ENCODE peak calls at places on chromosomes 2 and 18, in five cellular contexts. One of them, this sample, is unnamed.

GRCh38 chr2:95052301-95052700 is 26.8 kb downstream of the MAL start:
- DNase-seq in Peyer's patch: peak
- DNase-seq in CD8-positive, alpha-beta T cell: no peak
- DNase-seq in RWPE2: no peak
- DNase-seq in EL: no peak
- DNase-seq in this sample: no peak

GRCh38 chr2:181106229-181106628 is 125.8 kb downstream of the UBE2E3 start:
- DNase-seq in EL: peak
- DNase-seq in CD8-positive, alpha-beta T cell: no peak
- DNase-seq in Peyer's patch: no peak
- DNase-seq in RWPE2: no peak
- DNase-seq in this sample: no peak

GRCh38 chr2:181483221-181483620 is 26.0 kb downstream of the ITGA4 start:
- DNase-seq in Peyer's patch: no peak
- DNase-seq in EL: no peak
- DNase-seq in RWPE2: no peak
- DNase-seq in CD8-positive, alpha-beta T cell: no peak
- DNase-seq in this sample: no peak

GRCh38 chr2:176680916-176681315 is 411.7 kb downstream of the MTX2 start:
- DNase-seq in RWPE2: no peak
- DNase-seq in EL: peak
- DNase-seq in Peyer's patch: no peak
- DNase-seq in CD8-positive, alpha-beta T cell: no peak
- DNase-seq in this sample: no peak

GRCh38 chr2:20465716-20466391 is 19.0 kb downstream of the RHOB start:
- DNase-seq in EL: no peak
- DNase-seq in CD8-positive, alpha-beta T cell: no peak
- DNase-seq in RWPE2: peak
- DNase-seq in Peyer's patch: no peak
- DNase-seq in this sample: no peak

GRCh38 chr2:38336619-38337018 is 40.5 kb downstream of the ATL2 start:
- DNase-seq in CD8-positive, alpha-beta T cell: no peak
- DNase-seq in RWPE2: no peak
- DNase-seq in Peyer's patch: no peak
- DNase-seq in EL: no peak
- DNase-seq in this sample: no peak

GRCh38 chr2:61018798-61019197 is 743 bp upstream of the PUS10 start:
- DNase-seq in EL: no peak
- DNase-seq in Peyer's patch: no peak
- DNase-seq in CD8-positive, alpha-beta T cell: no peak
- DNase-seq in RWPE2: no peak
- DNase-seq in this sample: no peak

GRCh38 chr2:8480936-8481335 is 200.9 kb upstream of the ID2 start:
- DNase-seq in Peyer's patch: no peak
- DNase-seq in EL: no peak
- DNase-seq in RWPE2: no peak
- DNase-seq in CD8-positive, alpha-beta T cell: no peak
- DNase-seq in this sample: no peak

GRCh38 chr2:122748552-122749011 is 993.1 kb downstream of the TSN start:
- DNase-seq in CD8-positive, alpha-beta T cell: no peak
- DNase-seq in Peyer's patch: no peak
- DNase-seq in EL: peak
- DNase-seq in RWPE2: no peak
- DNase-seq in this sample: no peak

GRCh38 chr18:48675912-48676311 is 137.1 kb downstream of the CTIF start:
- DNase-seq in RWPE2: peak
- DNase-seq in Peyer's patch: peak
- DNase-seq in EL: no peak
- DNase-seq in CD8-positive, alpha-beta T cell: no peak
- DNase-seq in this sample: no peak

GRCh38 chr18:31225668-31226067 is 63.0 kb upstream of the DSC1 start:
- DNase-seq in CD8-positive, alpha-beta T cell: no peak
- DNase-seq in EL: no peak
- DNase-seq in Peyer's patch: no peak
- DNase-seq in RWPE2: no peak
- DNase-seq in this sample: no peak

GRCh38 chr2:177348090-177348489 is 44.5 kb upstream of the AGPS start:
- DNase-seq in EL: no peak
- DNase-seq in RWPE2: no peak
- DNase-seq in CD8-positive, alpha-beta T cell: no peak
- DNase-seq in Peyer's patch: no peak
- DNase-seq in this sample: no peak

GRCh38 chr2:60411295-60411694 is 142.2 kb downstream of the BCL11A start:
- DNase-seq in EL: no peak
- DNase-seq in CD8-positive, alpha-beta T cell: no peak
- DNase-seq in Peyer's patch: no peak
- DNase-seq in RWPE2: no peak
- DNase-seq in this sample: no peak

GRCh38 chr2:156576005-156576404 is 139.8 kb downstream of the GPD2 start:
- DNase-seq in EL: no peak
- DNase-seq in RWPE2: no peak
- DNase-seq in CD8-positive, alpha-beta T cell: no peak
- DNase-seq in Peyer's patch: no peak
- DNase-seq in this sample: no peak

GRCh38 chr2:226837787-226838603 is 2.1 kb downstream of the RHBDD1 start:
- DNase-seq in EL: no peak
- DNase-seq in Peyer's patch: no peak
- DNase-seq in CD8-positive, alpha-beta T cell: no peak
- DNase-seq in RWPE2: no peak
- DNase-seq in this sample: no peak

GRCh38 chr2:240167588-240167880 is 27.1 kb upstream of the OTOS start:
- DNase-seq in EL: no peak
- DNase-seq in RWPE2: peak
- DNase-seq in Peyer's patch: no peak
- DNase-seq in CD8-positive, alpha-beta T cell: no peak
- DNase-seq in this sample: no peak

GRCh38 chr2:40412456-40412855 is 39.4 kb downstream of the SLC8A1 start:
- DNase-seq in Peyer's patch: no peak
- DNase-seq in CD8-positive, alpha-beta T cell: no peak
- DNase-seq in EL: peak
- DNase-seq in RWPE2: no peak
- DNase-seq in this sample: no peak

GRCh38 chr2:30306522-30306921 is 75.2 kb downstream of the LBH start:
- DNase-seq in CD8-positive, alpha-beta T cell: no peak
- DNase-seq in EL: no peak
- DNase-seq in RWPE2: no peak
- DNase-seq in Peyer's patch: no peak
- DNase-seq in this sample: no peak

GRCh38 chr2:89763581-89764485 is 1072.4 kb downstream of the RPIA start:
- DNase-seq in Peyer's patch: peak
- DNase-seq in EL: no peak
- DNase-seq in RWPE2: peak
- DNase-seq in CD8-positive, alpha-beta T cell: no peak
- DNase-seq in this sample: no peak

GRCh38 chr2:47032773-47033101 is 117.1 kb upstream of the MCFD2 start:
- DNase-seq in EL: no peak
- DNase-seq in Peyer's patch: no peak
- DNase-seq in CD8-positive, alpha-beta T cell: no peak
- DNase-seq in RWPE2: no peak
- DNase-seq in this sample: no peak

GRCh38 chr2:233449071-233449901 is 95.0 kb downstream of the DGKD start:
- DNase-seq in Peyer's patch: peak
- DNase-seq in EL: peak
- DNase-seq in CD8-positive, alpha-beta T cell: no peak
- DNase-seq in RWPE2: peak
- DNase-seq in this sample: peak

GRCh38 chr2:44528595-44528994 is 166.8 kb downstream of the CAMKMT start:
- DNase-seq in RWPE2: no peak
- DNase-seq in Peyer's patch: no peak
- DNase-seq in EL: peak
- DNase-seq in CD8-positive, alpha-beta T cell: no peak
- DNase-seq in this sample: no peak

GRCh38 chr2:217279130-217279529 is 419.3 kb upstream of the TNP1 start:
- DNase-seq in RWPE2: no peak
- DNase-seq in CD8-positive, alpha-beta T cell: no peak
- DNase-seq in EL: peak
- DNase-seq in Peyer's patch: no peak
- DNase-seq in this sample: no peak

GRCh38 chr2:31000970-31001369 is 137.3 kb downstream of the GALNT14 start:
- DNase-seq in CD8-positive, alpha-beta T cell: no peak
- DNase-seq in Peyer's patch: no peak
- DNase-seq in RWPE2: no peak
- DNase-seq in EL: no peak
- DNase-seq in this sample: no peak

GRCh38 chr2:134080759-134081158 is 173.1 kb upstream of the MGAT5 start:
- DNase-seq in RWPE2: no peak
- DNase-seq in CD8-positive, alpha-beta T cell: no peak
- DNase-seq in Peyer's patch: no peak
- DNase-seq in EL: no peak
- DNase-seq in this sample: no peak

GRCh38 chr2:85999131-85999831 is 106.4 kb downstream of the POLR1A start:
- DNase-seq in Peyer's patch: no peak
- DNase-seq in RWPE2: no peak
- DNase-seq in EL: peak
- DNase-seq in CD8-positive, alpha-beta T cell: no peak
- DNase-seq in this sample: no peak

GRCh38 chr18:70273021-70273420 is 15.8 kb upstream of the SOCS6 start:
- DNase-seq in CD8-positive, alpha-beta T cell: no peak
- DNase-seq in EL: no peak
- DNase-seq in Peyer's patch: no peak
- DNase-seq in RWPE2: no peak
- DNase-seq in this sample: no peak

GRCh38 chr18:80253871-80254492 is 6.7 kb upstream of the PARD6G start:
- DNase-seq in RWPE2: no peak
- DNase-seq in CD8-positive, alpha-beta T cell: no peak
- DNase-seq in EL: no peak
- DNase-seq in Peyer's patch: no peak
- DNase-seq in this sample: no peak

GRCh38 chr2:213042262-213042661 is 109.2 kb downstream of the IKZF2 start:
- DNase-seq in CD8-positive, alpha-beta T cell: no peak
- DNase-seq in EL: no peak
- DNase-seq in RWPE2: no peak
- DNase-seq in Peyer's patch: no peak
- DNase-seq in this sample: no peak

GRCh38 chr2:147910990-147911473 is 66.2 kb downstream of the ACVR2A start:
- DNase-seq in RWPE2: no peak
- DNase-seq in EL: peak
- DNase-seq in CD8-positive, alpha-beta T cell: no peak
- DNase-seq in Peyer's patch: no peak
- DNase-seq in this sample: peak

GRCh38 chr2:126886201-126886905 is 12.3 kb upstream of the TEX51 start:
- DNase-seq in Peyer's patch: peak
- DNase-seq in EL: peak
- DNase-seq in CD8-positive, alpha-beta T cell: peak
- DNase-seq in RWPE2: peak
- DNase-seq in this sample: peak

GRCh38 chr2:23107341-23107941 is 277.5 kb upstream of the KLHL29 start:
- DNase-seq in Peyer's patch: no peak
- DNase-seq in CD8-positive, alpha-beta T cell: no peak
- DNase-seq in RWPE2: no peak
- DNase-seq in EL: no peak
- DNase-seq in this sample: no peak

GRCh38 chr2:64857581-64858471 is 131.4 kb upstream of the SLC1A4 start:
- DNase-seq in EL: no peak
- DNase-seq in CD8-positive, alpha-beta T cell: no peak
- DNase-seq in RWPE2: no peak
- DNase-seq in Peyer's patch: no peak
- DNase-seq in this sample: no peak

GRCh38 chr2:70672990-70673647 is 94.9 kb downstream of the ADD2 start:
- DNase-seq in EL: no peak
- DNase-seq in RWPE2: no peak
- DNase-seq in CD8-positive, alpha-beta T cell: no peak
- DNase-seq in Peyer's patch: no peak
- DNase-seq in this sample: no peak

GRCh38 chr2:18232731-18233438 is 327.6 kb downstream of the RDH14 start:
- DNase-seq in EL: peak
- DNase-seq in Peyer's patch: no peak
- DNase-seq in RWPE2: no peak
- DNase-seq in CD8-positive, alpha-beta T cell: no peak
- DNase-seq in this sample: no peak

GRCh38 chr2:10326151-10326616 is 23.5 kb downstream of the HPCAL1 start:
- DNase-seq in CD8-positive, alpha-beta T cell: no peak
- DNase-seq in Peyer's patch: no peak
- DNase-seq in EL: no peak
- DNase-seq in RWPE2: no peak
- DNase-seq in this sample: no peak

GRCh38 chr18:63882333-63883141 is 5.0 kb upstream of the SERPINB2 start:
- DNase-seq in Peyer's patch: no peak
- DNase-seq in EL: peak
- DNase-seq in CD8-positive, alpha-beta T cell: no peak
- DNase-seq in RWPE2: peak
- DNase-seq in this sample: no peak

GRCh38 chr2:174192664-174193063 is 55.7 kb downstream of the OLA1 start:
- DNase-seq in Peyer's patch: no peak
- DNase-seq in RWPE2: no peak
- DNase-seq in EL: no peak
- DNase-seq in CD8-positive, alpha-beta T cell: no peak
- DNase-seq in this sample: no peak

GRCh38 chr2:98731709-98732349 is 897 bp upstream of the MGAT4A start:
- DNase-seq in RWPE2: no peak
- DNase-seq in EL: no peak
- DNase-seq in CD8-positive, alpha-beta T cell: no peak
- DNase-seq in Peyer's patch: no peak
- DNase-seq in this sample: no peak